ENCODE peak calls at places on chromosomes 1 and 21, in four cellular contexts. G is prostate gland, Z is GM12865, Q is NCI-H2081. R is an unnamed sample.

GRCh38 chr1:178941849-178942248 is 71.0 kb upstream of the ANGPTL1 start:
- DNase-seq in G (no peak), Z (no peak), Q (no peak), R (no peak)

GRCh38 chr1:158933621-158934020 is 2.3 kb downstream of the PYHIN1 start:
- DNase-seq in Q (no peak), G (no peak), Z (peak), R (no peak)

GRCh38 chr1:205488074-205488723 is 16.3 kb upstream of the CDK18 start:
- DNase-seq in G (peak), Q (peak), Z (peak), R (no peak)

GRCh38 chr1:88608139-88608943 is 75.7 kb upstream of the PKN2 start:
- DNase-seq in Q (peak), G (no peak), Z (peak), R (no peak)

GRCh38 chr1:208101661-208102431 is 142.3 kb downstream of the PLXNA2 start:
- DNase-seq in G (no peak), Z (no peak), Q (peak), R (no peak)

GRCh38 chr1:31510853-31511789 is 65.2 kb upstream of the TINAGL1 start:
- DNase-seq in Z (no peak), Q (no peak), G (peak), R (peak)

GRCh38 chr1:225909477-225909876 is 14.6 kb downstream of the PYCR2 start:
- DNase-seq in G (no peak), Q (no peak), Z (no peak), R (no peak)

GRCh38 chr1:12052997-12053686 is 10.0 kb upstream of the TNFRSF8 start:
- DNase-seq in Z (peak), Q (no peak), G (peak), R (no peak)

GRCh38 chr1:8251635-8252034 is 66.3 kb upstream of the SLC45A1 start:
- DNase-seq in Q (no peak), G (no peak), Z (no peak), R (no peak)

GRCh38 chr1:92184632-92185031 is 33.1 kb upstream of the C1orf146 start:
- DNase-seq in Q (no peak), Z (no peak), G (no peak), R (no peak)

GRCh38 chr1:110648405-110648804 is 26.3 kb downstream of the KCNA3 start:
- DNase-seq in G (no peak), Z (no peak), Q (no peak), R (no peak)

GRCh38 chr21:39720126-39720778 is 24.7 kb upstream of the IGSF5 start:
- DNase-seq in Z (no peak), Q (no peak), G (no peak), R (no peak)

GRCh38 chr1:63792152-63792551 is 18.3 kb downstream of the ROR1 start:
- DNase-seq in Q (no peak), Z (no peak), G (no peak), R (no peak)

GRCh38 chr1:33986389-33987095 is 122.7 kb downstream of the HMGB4 start:
- DNase-seq in Q (no peak), G (peak), Z (no peak), R (peak)

GRCh38 chr1:111369177-111369576 is 58.4 kb downstream of the OVGP1 start:
- DNase-seq in Z (no peak), Q (no peak), G (no peak), R (no peak)

GRCh38 chr1:231199868-231200267 is 38.0 kb downstream of the TRIM67 start:
- DNase-seq in G (no peak), Z (no peak), Q (no peak), R (no peak)

GRCh38 chr1:178628637-178629548 is 96.2 kb upstream of the RALGPS2 start:
- DNase-seq in G (no peak), Q (no peak), Z (no peak), R (no peak)

GRCh38 chr1:56378376-56379070 is 200.8 kb downstream of the PLPP3 start:
- DNase-seq in G (peak), Q (peak), Z (no peak), R (no peak)

GRCh38 chr1:153670257-153670858 is 435 bp downstream of the ILF2 start:
- DNase-seq in G (no peak), Z (no peak), Q (no peak), R (no peak)

GRCh38 chr21:38804617-38805281 is 980 bp upstream of the ETS2 start:
- DNase-seq in G (peak), Z (peak), Q (peak), R (no peak)

GRCh38 chr1:153869486-153869885 is 53.3 kb downstream of the GATAD2B start:
- DNase-seq in Q (no peak), G (no peak), Z (no peak), R (no peak)

GRCh38 chr21:42113926-42114409 is 42.9 kb downstream of the UMODL1 start:
- DNase-seq in Z (no peak), G (peak), Q (no peak), R (peak)

GRCh38 chr1:152646656-152647055 is 16.5 kb upstream of the LCE2D start:
- DNase-seq in G (no peak), Z (no peak), Q (no peak), R (no peak)